ENCODE peak calls at places on chromosome 1, in nine cellular contexts. One of them, this sample, is unnamed. For H3K27me3, the result is how much of the 10 kb centered on the place peaks cover.

GRCh38 chr1:88961081-88961480 is 31.3 kb downstream of the KYAT3 start:
- DNase-seq in mesenchymal stem cell: no peak
- DNase-seq in AG04450: no peak
- DNase-seq in SJSA1: no peak
- DNase-seq in kidney epithelial cell: no peak
- DNase-seq in small intestine: no peak
- DNase-seq in ovary: no peak
- DNase-seq in cardiac muscle cell: no peak
- DNase-seq in left ventricle myocardium inferior: no peak
- DNase-seq in this sample: no peak

GRCh38 chr1:107532318-107532717 is 391.5 kb downstream of the NTNG1 start:
- DNase-seq in mesenchymal stem cell: no peak
- DNase-seq in AG04450: no peak
- DNase-seq in SJSA1: no peak
- DNase-seq in kidney epithelial cell: no peak
- DNase-seq in small intestine: peak
- DNase-seq in ovary: no peak
- DNase-seq in cardiac muscle cell: no peak
- DNase-seq in left ventricle myocardium inferior: no peak
- DNase-seq in this sample: no peak

GRCh38 chr1:167747988-167748387 is 26.2 kb downstream of the MPZL1 start:
- DNase-seq in mesenchymal stem cell: no peak
- DNase-seq in AG04450: no peak
- DNase-seq in SJSA1: no peak
- DNase-seq in kidney epithelial cell: no peak
- DNase-seq in small intestine: no peak
- DNase-seq in ovary: no peak
- DNase-seq in cardiac muscle cell: no peak
- DNase-seq in left ventricle myocardium inferior: no peak
- DNase-seq in this sample: no peak

GRCh38 chr1:17369466-17369865 is 2.5 kb upstream of the PADI6 start:
- DNase-seq in mesenchymal stem cell: no peak
- DNase-seq in AG04450: no peak
- DNase-seq in SJSA1: no peak
- DNase-seq in kidney epithelial cell: peak
- DNase-seq in small intestine: no peak
- DNase-seq in ovary: no peak
- DNase-seq in cardiac muscle cell: no peak
- DNase-seq in left ventricle myocardium inferior: no peak
- DNase-seq in this sample: no peak

GRCh38 chr1:59020151-59020997 is 236.5 kb upstream of the JUN start:
- DNase-seq in mesenchymal stem cell: peak
- DNase-seq in AG04450: no peak
- DNase-seq in SJSA1: peak
- DNase-seq in kidney epithelial cell: peak
- DNase-seq in small intestine: peak
- DNase-seq in ovary: peak
- DNase-seq in cardiac muscle cell: no peak
- DNase-seq in left ventricle myocardium inferior: peak
- DNase-seq in this sample: peak

GRCh38 chr1:72282271-72282656 is at the start of gene NEGR1:
- DNase-seq in mesenchymal stem cell: no peak
- DNase-seq in AG04450: peak
- DNase-seq in SJSA1: peak
- DNase-seq in kidney epithelial cell: no peak
- DNase-seq in small intestine: no peak
- DNase-seq in ovary: peak
- DNase-seq in cardiac muscle cell: peak
- DNase-seq in left ventricle myocardium inferior: peak
- DNase-seq in this sample: peak

GRCh38 chr1:221487781-221488520 is 253.9 kb downstream of the DUSP10 start:
- DNase-seq in mesenchymal stem cell: peak
- DNase-seq in AG04450: peak
- DNase-seq in SJSA1: no peak
- DNase-seq in kidney epithelial cell: peak
- DNase-seq in small intestine: no peak
- DNase-seq in ovary: no peak
- DNase-seq in cardiac muscle cell: no peak
- DNase-seq in left ventricle myocardium inferior: no peak
- DNase-seq in this sample: no peak

GRCh38 chr1:243944429-243945160 is 94.6 kb upstream of the AKT3 start:
- DNase-seq in mesenchymal stem cell: peak
- DNase-seq in AG04450: no peak
- DNase-seq in SJSA1: no peak
- DNase-seq in kidney epithelial cell: peak
- DNase-seq in small intestine: no peak
- DNase-seq in ovary: no peak
- DNase-seq in cardiac muscle cell: peak
- DNase-seq in left ventricle myocardium inferior: no peak
- DNase-seq in this sample: peak

GRCh38 chr1:100034465-100034864 is 64.7 kb downstream of the SLC35A3 start:
- DNase-seq in mesenchymal stem cell: peak
- DNase-seq in AG04450: peak
- DNase-seq in SJSA1: no peak
- DNase-seq in kidney epithelial cell: no peak
- DNase-seq in small intestine: no peak
- DNase-seq in ovary: no peak
- DNase-seq in cardiac muscle cell: peak
- DNase-seq in left ventricle myocardium inferior: no peak
- DNase-seq in this sample: peak

GRCh38 chr1:22738522-22738921 is 27.9 kb downstream of the EPHB2 start:
- DNase-seq in mesenchymal stem cell: peak
- DNase-seq in AG04450: no peak
- DNase-seq in SJSA1: no peak
- DNase-seq in kidney epithelial cell: no peak
- DNase-seq in small intestine: no peak
- DNase-seq in ovary: no peak
- DNase-seq in cardiac muscle cell: no peak
- DNase-seq in left ventricle myocardium inferior: no peak
- DNase-seq in this sample: no peak

GRCh38 chr1:231387770-231388669 is 34.1 kb downstream of the EGLN1 start:
- DNase-seq in mesenchymal stem cell: peak
- DNase-seq in AG04450: no peak
- DNase-seq in SJSA1: no peak
- DNase-seq in kidney epithelial cell: no peak
- DNase-seq in small intestine: no peak
- DNase-seq in ovary: no peak
- DNase-seq in cardiac muscle cell: no peak
- DNase-seq in left ventricle myocardium inferior: no peak
- DNase-seq in this sample: no peak

GRCh38 chr1:47926461-47926999 is 70.7 kb downstream of the TRABD2B start:
- DNase-seq in mesenchymal stem cell: no peak
- DNase-seq in AG04450: no peak
- DNase-seq in SJSA1: no peak
- DNase-seq in kidney epithelial cell: no peak
- DNase-seq in small intestine: no peak
- DNase-seq in ovary: no peak
- DNase-seq in cardiac muscle cell: no peak
- DNase-seq in left ventricle myocardium inferior: no peak
- DNase-seq in this sample: no peak

GRCh38 chr1:111542187-111542586 is 38.8 kb upstream of the ADORA3 start:
- DNase-seq in mesenchymal stem cell: no peak
- DNase-seq in AG04450: no peak
- DNase-seq in SJSA1: peak
- DNase-seq in kidney epithelial cell: no peak
- DNase-seq in small intestine: no peak
- DNase-seq in ovary: no peak
- DNase-seq in cardiac muscle cell: no peak
- DNase-seq in left ventricle myocardium inferior: no peak
- DNase-seq in this sample: no peak

GRCh38 chr1:163661386-163661785 is 339.6 kb downstream of the NUF2 start:
- DNase-seq in mesenchymal stem cell: no peak
- DNase-seq in AG04450: no peak
- DNase-seq in SJSA1: no peak
- DNase-seq in kidney epithelial cell: no peak
- DNase-seq in small intestine: no peak
- DNase-seq in ovary: no peak
- DNase-seq in cardiac muscle cell: no peak
- DNase-seq in left ventricle myocardium inferior: no peak
- DNase-seq in this sample: no peak

GRCh38 chr1:231584117-231584516 is 42.5 kb upstream of the DISC1 start:
- DNase-seq in mesenchymal stem cell: peak
- DNase-seq in AG04450: no peak
- DNase-seq in SJSA1: no peak
- DNase-seq in kidney epithelial cell: peak
- DNase-seq in small intestine: peak
- DNase-seq in ovary: no peak
- DNase-seq in cardiac muscle cell: no peak
- DNase-seq in left ventricle myocardium inferior: no peak
- DNase-seq in this sample: peak

GRCh38 chr1:89607156-89607555 is 25.8 kb upstream of the LRRC8C start:
- DNase-seq in mesenchymal stem cell: no peak
- DNase-seq in AG04450: no peak
- DNase-seq in SJSA1: no peak
- DNase-seq in kidney epithelial cell: no peak
- DNase-seq in small intestine: no peak
- DNase-seq in ovary: no peak
- DNase-seq in cardiac muscle cell: no peak
- DNase-seq in left ventricle myocardium inferior: no peak
- DNase-seq in this sample: no peak

DNA sequence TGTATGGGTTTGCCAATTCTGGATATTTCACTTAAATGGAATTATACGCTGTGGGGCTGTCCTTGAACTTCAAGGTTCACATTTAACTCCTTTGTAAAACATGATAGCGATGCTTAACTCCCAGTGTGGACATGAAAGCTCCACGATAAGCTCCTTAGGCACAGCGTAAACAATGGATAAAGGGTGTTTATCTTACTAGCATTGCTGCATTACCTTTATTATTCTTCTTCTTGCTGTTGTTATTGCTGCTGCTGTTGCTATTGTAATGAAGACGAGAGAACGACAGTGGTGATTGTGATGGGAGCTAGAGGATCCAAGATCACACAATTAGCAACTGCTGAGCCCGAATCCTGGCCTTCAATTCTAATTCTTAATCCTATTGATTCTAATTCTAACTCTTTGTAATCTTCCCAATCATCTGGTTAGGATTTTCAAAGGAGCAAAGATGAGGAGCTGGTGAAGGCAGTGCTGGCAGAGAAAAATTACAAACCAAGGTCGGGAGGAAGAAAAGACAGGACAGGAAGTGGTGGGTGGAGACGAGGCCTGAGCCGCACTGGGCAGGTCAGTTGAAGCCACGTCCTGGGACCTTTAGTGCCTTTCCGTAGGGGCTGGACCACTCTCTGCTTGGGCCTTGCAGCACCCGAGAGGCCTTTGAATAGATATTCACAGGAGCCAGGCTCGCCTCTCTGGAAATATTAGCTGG is 571.4 kb downstream of the AJAP1 start:
- DNase-seq in mesenchymal stem cell: no peak
- DNase-seq in AG04450: no peak
- DNase-seq in SJSA1: no peak
- DNase-seq in kidney epithelial cell: no peak
- DNase-seq in small intestine: no peak
- DNase-seq in ovary: no peak
- DNase-seq in cardiac muscle cell: no peak
- DNase-seq in left ventricle myocardium inferior: no peak
- DNase-seq in this sample: no peak
- H3K27me3 ChIP-seq in mesenchymal stem cell: under half
- H3K27me3 ChIP-seq in AG04450: under half
- H3K27me3 ChIP-seq in SJSA1: under half
- H3K27me3 ChIP-seq in kidney epithelial cell: under half
- H3K27me3 ChIP-seq in small intestine: under half
- H3K27me3 ChIP-seq in ovary: under half
- H3K27me3 ChIP-seq in cardiac muscle cell: under half
- H3K27me3 ChIP-seq in left ventricle myocardium inferior: half or more
- H3K27me3 ChIP-seq in this sample: under half

DNA sequence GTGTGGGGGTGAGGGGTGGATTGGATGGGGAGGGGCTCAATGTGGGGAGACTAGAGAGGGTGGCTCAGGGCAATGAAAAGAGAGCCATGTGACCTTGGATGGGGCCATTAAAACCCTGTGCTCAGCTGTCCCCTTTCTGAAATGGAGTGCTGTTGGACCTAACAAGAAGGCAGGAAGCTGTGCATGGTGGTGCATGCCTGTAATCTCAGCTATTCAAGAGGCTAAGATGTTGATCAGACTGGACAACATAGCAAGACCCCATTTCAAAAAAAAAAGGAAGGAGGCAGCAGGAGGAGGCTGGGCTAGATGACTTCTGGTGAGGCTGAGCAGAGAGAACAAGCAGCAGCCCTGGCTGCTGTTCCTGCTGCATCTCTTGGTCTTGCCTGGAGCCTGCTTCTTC is 7.0 kb downstream of the OPRD1 start:
- DNase-seq in mesenchymal stem cell: no peak
- DNase-seq in AG04450: no peak
- DNase-seq in SJSA1: no peak
- DNase-seq in kidney epithelial cell: no peak
- DNase-seq in small intestine: no peak
- DNase-seq in ovary: no peak
- DNase-seq in cardiac muscle cell: no peak
- DNase-seq in left ventricle myocardium inferior: no peak
- DNase-seq in this sample: no peak
- H3K27me3 ChIP-seq in mesenchymal stem cell: half or more
- H3K27me3 ChIP-seq in AG04450: under half
- H3K27me3 ChIP-seq in SJSA1: under half
- H3K27me3 ChIP-seq in kidney epithelial cell: under half
- H3K27me3 ChIP-seq in small intestine: under half
- H3K27me3 ChIP-seq in ovary: under half
- H3K27me3 ChIP-seq in cardiac muscle cell: under half
- H3K27me3 ChIP-seq in left ventricle myocardium inferior: half or more
- H3K27me3 ChIP-seq in this sample: under half

DNA sequence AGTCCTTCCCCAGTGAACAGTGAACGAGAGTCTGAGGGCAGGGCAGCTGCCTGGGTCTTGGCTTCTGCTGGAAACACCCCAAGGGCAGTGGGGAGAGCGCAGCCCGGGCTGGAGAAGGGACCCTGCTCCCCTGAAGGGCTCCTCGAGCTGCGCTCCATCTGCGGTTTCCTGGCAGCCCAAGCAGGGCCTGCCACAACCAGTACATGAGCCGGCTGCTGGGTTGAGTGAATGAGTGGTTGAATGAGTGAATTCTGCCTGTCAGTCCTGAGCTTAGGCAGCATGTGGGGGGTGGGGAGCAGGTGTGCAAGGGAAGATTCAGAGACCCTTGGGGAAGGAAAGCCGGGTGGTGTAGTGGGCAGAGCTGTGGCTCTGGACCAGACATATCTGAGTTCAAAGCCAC is 3.6 kb downstream of the OPRD1 start:
- DNase-seq in mesenchymal stem cell: no peak
- DNase-seq in AG04450: no peak
- DNase-seq in SJSA1: no peak
- DNase-seq in kidney epithelial cell: no peak
- DNase-seq in small intestine: no peak
- DNase-seq in ovary: no peak
- DNase-seq in cardiac muscle cell: peak
- DNase-seq in left ventricle myocardium inferior: no peak
- DNase-seq in this sample: peak
- H3K27me3 ChIP-seq in mesenchymal stem cell: half or more
- H3K27me3 ChIP-seq in AG04450: half or more
- H3K27me3 ChIP-seq in SJSA1: half or more
- H3K27me3 ChIP-seq in kidney epithelial cell: half or more
- H3K27me3 ChIP-seq in small intestine: under half
- H3K27me3 ChIP-seq in ovary: under half
- H3K27me3 ChIP-seq in cardiac muscle cell: under half
- H3K27me3 ChIP-seq in left ventricle myocardium inferior: half or more
- H3K27me3 ChIP-seq in this sample: under half

GRCh38 chr1:2047749-2048729 is 2.2 kb upstream of the PRKCZ start:
- DNase-seq in mesenchymal stem cell: no peak
- DNase-seq in AG04450: no peak
- DNase-seq in SJSA1: no peak
- DNase-seq in kidney epithelial cell: no peak
- DNase-seq in small intestine: peak
- DNase-seq in ovary: no peak
- DNase-seq in cardiac muscle cell: no peak
- DNase-seq in left ventricle myocardium inferior: no peak
- DNase-seq in this sample: no peak
- H3K27me3 ChIP-seq in mesenchymal stem cell: half or more
- H3K27me3 ChIP-seq in AG04450: half or more
- H3K27me3 ChIP-seq in SJSA1: half or more
- H3K27me3 ChIP-seq in kidney epithelial cell: under half
- H3K27me3 ChIP-seq in small intestine: under half
- H3K27me3 ChIP-seq in ovary: under half
- H3K27me3 ChIP-seq in cardiac muscle cell: under half
- H3K27me3 ChIP-seq in left ventricle myocardium inferior: half or more
- H3K27me3 ChIP-seq in this sample: under half